ENCODE peak calls at places on chromosomes 12 and 14, in four cellular contexts. L, P, O and B are unnamed samples.
A peak's percentile ranks its signal among the peaks of the same experiment; 100 is the strongest.

GRCh38 chr14:98444077-98444476 is 827.9 kb downstream of the BCL11B start:
- DNase-seq in L (no peak), P (peak; percentile 4), O (no peak), B (no peak)

GRCh38 chr12:54521291-54522062 is 23.9 kb downstream of the NCKAP1L start:
- DNase-seq in O (no peak), P (no peak), L (no peak), B (no peak)

GRCh38 chr12:7004287-7004803 is 13.9 kb downstream of the LPCAT3 start:
- DNase-seq in P (no peak), L (no peak), O (no peak), B (no peak)

GRCh38 chr14:92507174-92507768 is 6.3 kb upstream of the RIN3 start:
- DNase-seq in L (no peak), O (no peak), P (no peak), B (no peak)

GRCh38 chr12:104737682-104738370 is 220.3 kb downstream of the SLC41A2 start:
- DNase-seq in L (no peak), O (no peak), P (no peak), B (no peak)

GRCh38 chr14:76696361-76696760 is 64.9 kb upstream of the VASH1 start:
- DNase-seq in L (no peak), O (no peak), P (no peak), B (no peak)

GRCh38 chr12:40988831-40989230 is 199.3 kb upstream of the PDZRN4 start:
- DNase-seq in O (no peak), L (no peak), P (no peak), B (no peak)

GRCh38 chr12:56007892-56008471 is 10.9 kb downstream of the SUOX start:
- DNase-seq in L (no peak), O (peak; percentile 74), P (no peak), B (no peak)

GRCh38 chr14:104789752-104790743 is 5.5 kb downstream of the AKT1 start:
- DNase-seq in L (no peak), O (no peak), P (no peak), B (no peak)

GRCh38 chr12:73769337-73769736 is 768.3 kb upstream of the ATXN7L3B start:
- DNase-seq in L (no peak), P (no peak), O (no peak), B (no peak)

GRCh38 chr12:25436206-25436912 is 116.7 kb downstream of the LMNTD1 start:
- DNase-seq in P (no peak), L (peak; percentile 47), O (no peak), B (peak; percentile 35)

GRCh38 chr12:82596484-82596883 is 90.2 kb upstream of the TMTC2 start:
- DNase-seq in P (no peak), O (no peak), L (no peak), B (no peak)

GRCh38 chr12:1532796-1533195 is 61.6 kb downstream of the FBXL14 start:
- DNase-seq in O (no peak), P (no peak), L (no peak), B (no peak)

GRCh38 chr12:23921099-23921846 is 28.2 kb downstream of the SOX5 start:
- DNase-seq in P (no peak), L (no peak), O (no peak), B (no peak)

GRCh38 chr12:67496616-67497015 is 151.9 kb upstream of the DYRK2 start:
- DNase-seq in P (no peak), O (no peak), L (no peak), B (no peak)

GRCh38 chr14:71142375-71143038 is 235.2 kb downstream of the PCNX1 start:
- DNase-seq in O (no peak), L (no peak), P (no peak), B (no peak)

GRCh38 chr14:29814153-29815057 is 113.2 kb downstream of the PRKD1 start:
- DNase-seq in P (no peak), O (no peak), L (no peak), B (no peak)

GRCh38 chr12:95557625-95558024 is 6.3 kb upstream of the USP44 start:
- DNase-seq in L (no peak), O (no peak), P (no peak), B (no peak)

GRCh38 chr14:94367896-94368590 is 20.4 kb downstream of the SERPINA1 start:
- DNase-seq in L (no peak), P (no peak), O (peak; percentile 53), B (no peak)

GRCh38 chr12:45816652-45817051 is 87.1 kb downstream of the ARID2 start:
- DNase-seq in O (no peak), P (no peak), L (no peak), B (no peak)

GRCh38 chr12:124771462-124772361 is 92.0 kb downstream of the SCARB1 start:
- DNase-seq in O (peak; percentile 89), P (peak; percentile 69), L (peak; percentile 93), B (peak; percentile 70)

GRCh38 chr12:80187660-80188090 is 88.3 kb downstream of the OTOGL start:
- DNase-seq in L (no peak), P (no peak), O (no peak), B (no peak)

GRCh38 chr14:70713096-70713875 is 71.6 kb downstream of the TTC9 start:
- DNase-seq in L (no peak), O (no peak), P (no peak), B (no peak)

GRCh38 chr14:37116933-37117844 is 55.2 kb downstream of the SLC25A21 start:
- DNase-seq in L (no peak), P (no peak), O (no peak), B (no peak)

GRCh38 chr12:57452181-57452936 is 2.7 kb upstream of the INHBE start:
- DNase-seq in L (no peak), P (no peak), O (peak; percentile 83), B (no peak)

GRCh38 chr12:105922670-105923102 is 216.1 kb downstream of the NUAK1 start:
- DNase-seq in O (no peak), L (no peak), P (no peak), B (no peak)

GRCh38 chr12:98922871-98923270 is 277.8 kb downstream of the APAF1 start:
- DNase-seq in P (no peak), O (no peak), L (no peak), B (no peak)

GRCh38 chr12:119178544-119179334 is at the start of gene HSPB8:
- DNase-seq in L (peak; percentile 89), P (no peak), O (peak; percentile 99), B (no peak)

GRCh38 chr12:11882301-11883019 is 188.3 kb upstream of the BCL2L14 start:
- DNase-seq in P (no peak), L (no peak), O (no peak), B (no peak)

GRCh38 chr14:69708586-69709169 is 58.3 kb upstream of the SRSF5 start:
- DNase-seq in O (no peak), P (no peak), L (peak; percentile 66), B (no peak)

GRCh38 chr12:97404549-97404948 is 58.1 kb upstream of the RMST start:
- DNase-seq in P (no peak), O (no peak), L (peak; percentile 75), B (peak; percentile 60)

GRCh38 chr12:19220861-19221466 is 91.4 kb downstream of the PLEKHA5 start:
- DNase-seq in P (no peak), L (no peak), O (no peak), B (no peak)

GRCh38 chr14:103520657-103521437 is 1.8 kb downstream of the CKB start:
- DNase-seq in P (peak; percentile 65), L (peak; percentile 81), O (peak; percentile 94), B (no peak)

GRCh38 chr12:92080390-92081285 is 65.0 kb downstream of the BTG1 start:
- DNase-seq in L (no peak), P (no peak), O (no peak), B (no peak)

GRCh38 chr14:68793734-68794129 is 865 bp upstream of the ZFP36L1 start:
- DNase-seq in O (no peak), L (no peak), P (no peak), B (no peak)

GRCh38 chr12:47835831-47836155 is 16.1 kb upstream of the HDAC7 start:
- DNase-seq in O (no peak), P (no peak), L (peak; percentile 25), B (no peak)

GRCh38 chr12:70456953-70457352 is 90.9 kb downstream of the KCNMB4 start:
- DNase-seq in O (no peak), P (no peak), L (no peak), B (no peak)

GRCh38 chr12:70463997-70464396 is 97.9 kb downstream of the KCNMB4 start:
- DNase-seq in P (no peak), O (no peak), L (no peak), B (no peak)

DNA sequence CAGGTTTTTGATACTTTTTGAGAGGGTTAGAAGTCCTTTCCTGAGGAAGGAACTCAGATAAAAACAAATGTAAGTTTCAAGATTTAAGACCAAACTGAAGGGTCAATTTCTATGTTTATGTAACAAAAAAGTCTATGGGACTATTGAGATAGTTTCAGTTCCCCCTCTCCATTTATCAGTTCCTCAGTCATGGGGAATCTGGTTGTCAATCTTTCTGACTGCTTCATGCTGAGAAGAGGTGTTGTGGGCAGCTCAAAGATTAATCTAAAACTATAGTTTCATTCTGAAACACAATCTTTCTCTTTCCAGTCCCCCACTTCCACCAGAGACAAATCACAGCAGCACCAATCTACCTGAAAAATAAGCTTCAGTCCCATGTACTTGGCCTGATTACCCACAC is 93.7 kb downstream of the KCNMB4 start:
- DNase-seq in O (no peak), L (no peak), P (no peak), B (no peak)
- H3K9me3 ChIP-seq in O (no peaks in the 10 kb centered on the region), L (no peaks in the 10 kb centered on the region), P (no peaks in the 10 kb centered on the region), B (peaks cover 3% of the 10 kb centered on the region)

GRCh38 chr12:127284870-127285431 is 982.0 kb upstream of the TMEM132C start:
- DNase-seq in O (no peak), L (no peak), P (no peak), B (no peak)
- H3K27ac ChIP-seq in O (no peak overlapping the region), L (no peak overlapping the region), P (no peak overlapping the region), B (no peak overlapping the region)

DNA sequence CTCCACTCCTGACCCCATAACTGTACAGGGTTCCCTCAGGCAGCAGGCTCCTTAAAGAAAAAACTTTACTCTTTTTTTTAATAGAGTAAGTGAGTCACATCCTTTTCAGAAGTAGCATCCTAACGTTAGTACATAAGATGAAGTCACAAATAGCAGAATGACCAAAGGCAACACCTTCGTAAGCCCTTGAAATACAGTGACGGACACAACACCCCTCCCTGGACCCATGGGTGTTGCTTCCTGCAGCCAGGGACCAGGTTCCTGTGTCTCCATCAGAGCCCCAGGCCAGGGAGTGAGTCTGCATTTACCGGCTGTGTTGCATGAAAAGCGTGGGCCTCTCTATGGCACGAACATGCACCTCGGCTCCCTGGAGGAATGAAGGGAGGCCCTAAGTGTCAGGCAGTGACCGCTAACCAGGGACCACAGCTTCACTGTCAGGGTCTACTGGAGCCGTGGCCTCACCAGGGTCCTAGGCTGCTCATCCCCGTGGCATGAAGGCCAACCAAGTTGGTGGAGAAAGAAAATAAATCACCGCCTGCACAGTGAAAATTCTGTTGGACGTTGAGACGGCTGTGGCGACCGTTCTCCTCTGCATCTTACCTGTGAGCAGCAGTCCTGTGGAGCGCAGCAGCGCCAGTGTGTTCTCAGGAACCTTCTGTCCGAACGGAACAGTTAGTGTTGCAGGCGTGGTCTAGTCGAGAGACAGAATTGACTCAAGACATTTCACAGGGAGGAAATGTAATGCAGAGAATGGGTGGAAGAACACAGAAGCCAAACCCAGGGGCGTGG is 339.9 kb upstream of the SFSWAP start:
- DNase-seq in O (peak; percentile 27), P (no peak), L (no peak), B (no peak)
- H3K9me3 ChIP-seq in O (no peaks in the 10 kb centered on the region), P (no peaks in the 10 kb centered on the region), L (no peaks in the 10 kb centered on the region), B (no peaks in the 10 kb centered on the region)

GRCh38 chr14:61609143-61609851 is 86.0 kb upstream of the HIF1A start:
- DNase-seq in O (no peak), P (no peak), L (peak; percentile 76), B (peak; percentile 57)
- H3K27ac ChIP-seq in O (no peak overlapping the region), P (no peak overlapping the region), L (peak overlapping the region; percentile 56), B (no peak overlapping the region)